ENCODE peak calls at places on chromosome 1, in four cellular contexts. U is fibroblast of the aortic adventitia; O is CD4-positive, alpha-beta T cell; E is GM13977. Q is an unnamed sample.

GRCh38 chr1:198156745-198157240 is at the start of gene NEK7:
- DNase-seq in U (peak; percentile 75), O (peak; percentile 46), E (peak; percentile 77), Q (peak; percentile 83)

GRCh38 chr1:47536646-47537118 is 98.8 kb downstream of the FOXD2 start:
- DNase-seq in U (no peak), O (no peak), E (no peak), Q (no peak)

GRCh38 chr1:15029036-15029435 is 124.5 kb upstream of the TMEM51 start:
- DNase-seq in U (no peak), O (no peak), E (no peak), Q (no peak)

GRCh38 chr1:229751629-229752028 is 125.6 kb downstream of the URB2 start:
- DNase-seq in U (no peak), O (no peak), E (no peak), Q (no peak)

GRCh38 chr1:42851960-42852607 is 5.7 kb downstream of the ZNF691 start:
- DNase-seq in U (no peak), O (no peak), E (no peak), Q (no peak)

GRCh38 chr1:42436794-42437458 is 18.9 kb downstream of the ZMYND12 start:
- DNase-seq in U (no peak), O (no peak), E (no peak), Q (no peak)

GRCh38 chr1:228463559-228464455 is 23.4 kb upstream of the RNF187 start:
- DNase-seq in U (peak; percentile 44), O (peak; percentile 34), E (peak; percentile 69), Q (peak; percentile 68)

GRCh38 chr1:156813750-156814570 is 2.7 kb downstream of the SH2D2A start:
- DNase-seq in U (no peak), O (peak; percentile 59), E (peak; percentile 65), Q (peak; percentile 87)

GRCh38 chr1:224047538-224047937 is 66.4 kb upstream of the FBXO28 start:
- DNase-seq in U (no peak), O (no peak), E (no peak), Q (no peak)

GRCh38 chr1:153397056-153397923 is 6.4 kb upstream of the S100A8 start:
- DNase-seq in U (no peak), O (no peak), E (no peak), Q (peak; percentile 16)

GRCh38 chr1:151499930-151500329 is 11.3 kb upstream of the CGN start:
- DNase-seq in U (no peak), O (no peak), E (no peak), Q (no peak)

GRCh38 chr1:10697621-10698160 is 98.8 kb downstream of the CASZ1 start:
- DNase-seq in U (no peak), O (no peak), E (no peak), Q (no peak)

GRCh38 chr1:160489513-160490261 is 33.4 kb downstream of the SLAMF6 start:
- DNase-seq in U (no peak), O (no peak), E (no peak), Q (no peak)

GRCh38 chr1:65079941-65080340 is 68.1 kb upstream of the AK4 start:
- DNase-seq in U (no peak), O (no peak), E (no peak), Q (no peak)

GRCh38 chr1:101366513-101367215 is 129.8 kb downstream of the S1PR1 start:
- DNase-seq in U (peak; percentile 42), O (no peak), E (no peak), Q (no peak)

GRCh38 chr1:55825486-55825885 is 610.3 kb upstream of the USP24 start:
- DNase-seq in U (no peak), O (no peak), E (no peak), Q (no peak)

GRCh38 chr1:30008998-30009657 is 714.3 kb downstream of the MATN1 start:
- DNase-seq in U (no peak), O (no peak), E (no peak), Q (no peak)

GRCh38 chr1:205477759-205478247 is 22.0 kb upstream of the BLACAT1 start:
- DNase-seq in U (peak; percentile 60), O (no peak), E (no peak), Q (no peak)

GRCh38 chr1:42940851-42941639 is 17.6 kb downstream of the SLC2A1 start:
- DNase-seq in U (peak; percentile 98), O (no peak), E (no peak), Q (no peak)

GRCh38 chr1:177753655-177754054 is 216.2 kb downstream of the SEC16B start:
- DNase-seq in U (no peak), O (no peak), E (no peak), Q (no peak)

GRCh38 chr1:30777060-30777905 is 19.7 kb upstream of the LAPTM5 start:
- DNase-seq in U (no peak), O (no peak), E (no peak), Q (no peak)

GRCh38 chr1:42479621-42480020 is 16.5 kb downstream of the CCDC30 start:
- DNase-seq in U (no peak), O (no peak), E (no peak), Q (no peak)

GRCh38 chr1:203284411-203285208 is 20.7 kb upstream of the BTG2 start:
- DNase-seq in U (no peak), O (no peak), E (no peak), Q (no peak)

GRCh38 chr1:21293537-21294265 is 3.4 kb upstream of the ECE1 start:
- DNase-seq in U (no peak), O (peak; percentile 44), E (peak; percentile 60), Q (peak; percentile 58)

GRCh38 chr1:204927673-204928641 is 57.3 kb downstream of the NFASC start:
- DNase-seq in U (no peak), O (no peak), E (no peak), Q (no peak)

GRCh38 chr1:45883633-45884032 is 80.2 kb downstream of the MAST2 start:
- DNase-seq in U (peak; percentile 53), O (no peak), E (no peak), Q (no peak)

GRCh38 chr1:6646499-6647148 is 22.0 kb downstream of the THAP3 start:
- DNase-seq in U (peak; percentile 69), O (no peak), E (peak; percentile 62), Q (peak; percentile 71)

GRCh38 chr1:24858277-24858676 is 71.8 kb downstream of the RUNX3 start:
- DNase-seq in U (no peak), O (no peak), E (no peak), Q (no peak)

GRCh38 chr1:159076753-159077656 is at the start of gene AIM2:
- DNase-seq in U (peak; percentile 47), O (peak; percentile 52), E (peak; percentile 59), Q (peak; percentile 48)

GRCh38 chr1:36654586-36654985 is 171.9 kb upstream of the CSF3R start:
- DNase-seq in U (no peak), O (no peak), E (no peak), Q (no peak)

GRCh38 chr1:62271932-62272728 is 47.1 kb downstream of the KANK4 start:
- DNase-seq in U (no peak), O (peak; percentile 48), E (peak; percentile 47), Q (peak; percentile 47)

GRCh38 chr1:2242814-2243725 is 15.0 kb downstream of the SKI start:
- DNase-seq in U (no peak), O (no peak), E (no peak), Q (no peak)

GRCh38 chr1:200458780-200459179 is 48.9 kb upstream of the ZNF281 start:
- DNase-seq in U (no peak), O (no peak), E (no peak), Q (no peak)

GRCh38 chr1:1270813-1271212 is 2.8 kb downstream of the UBE2J2 start:
- DNase-seq in U (peak; percentile 75), O (no peak), E (no peak), Q (no peak)

GRCh38 chr1:218705911-218706893 is 361.1 kb downstream of the TGFB2 start:
- DNase-seq in U (peak; percentile 97), O (no peak), E (no peak), Q (no peak)

GRCh38 chr1:240457203-240457602 is 154.8 kb downstream of the GREM2 start:
- DNase-seq in U (no peak), O (no peak), E (no peak), Q (no peak)

GRCh38 chr1:33167650-33168447 is 14.0 kb downstream of the TRIM62 start:
- DNase-seq in U (no peak), O (no peak), E (no peak), Q (no peak)

GRCh38 chr1:33165209-33165608 is 16.6 kb downstream of the TRIM62 start:
- DNase-seq in U (no peak), O (no peak), E (no peak), Q (no peak)

GRCh38 chr1:33163621-33164071 is 18.2 kb downstream of the TRIM62 start:
- DNase-seq in U (no peak), O (no peak), E (no peak), Q (no peak)

GRCh38 chr1:33164120-33164519 is 17.7 kb downstream of the TRIM62 start:
- DNase-seq in U (no peak), O (no peak), E (no peak), Q (no peak)

GRCh38 chr1:33165809-33166208 is 16.0 kb downstream of the TRIM62 start:
- DNase-seq in U (no peak), O (no peak), E (no peak), Q (no peak)
- TF ChIP-seq CTCF in U (no peak), O (no peak), E (no peak), Q (no peak)

GRCh38 chr1:232169436-232169835 is 460.5 kb downstream of the SIPA1L2 start:
- DNase-seq in U (no peak), O (no peak), E (no peak), Q (no peak)
- TF ChIP-seq CTCF in U (no peak), O (no peak), E (no peak), Q (no peak)

GRCh38 chr1:22830131-22830566 is 119.5 kb downstream of the EPHB2 start:
- DNase-seq in U (no peak), O (no peak), E (no peak), Q (no peak)
- TF ChIP-seq CTCF in U (peak; percentile 27), O (no peak), E (no peak), Q (no peak)

GRCh38 chr1:216193839-216194443 is 229.3 kb downstream of the USH2A start:
- DNase-seq in U (no peak), O (no peak), E (no peak), Q (no peak)
- TF ChIP-seq CTCF in U (peak; percentile 7), O (no peak), E (no peak), Q (no peak)

Q was measured in GM13976.